ENCODE peak calls at places on chromosomes 16 and 17, in eight cellular contexts. S, D, E, P, G, R, T and A are unnamed samples.

GRCh38 chr16:24668481-24669001 is 60.9 kb upstream of the TNRC6A start:
- DNase-seq in R (no peak), T (no peak), P (peak), G (no peak), E (peak), D (peak), S (no peak), A (no peak)

GRCh38 chr16:21208429-21208828 is 2.9 kb downstream of the ZP2 start:
- DNase-seq in S (no peak), G (no peak), E (no peak), R (no peak), D (no peak), T (no peak), P (no peak), A (no peak)

GRCh38 chr17:59853168-59853918 is 39.4 kb downstream of the TUBD1 start:
- DNase-seq in E (no peak), D (peak), R (peak), G (peak), P (peak), S (peak), T (no peak), A (peak)

GRCh38 chr17:28948873-28949184 is 2.5 kb downstream of the PHF12 start:
- DNase-seq in E (peak), T (no peak), D (no peak), P (no peak), G (no peak), R (no peak), S (peak), A (no peak)

GRCh38 chr17:40179923-40180659 is 2.8 kb downstream of the RAPGEFL1 start:
- DNase-seq in T (no peak), S (no peak), E (no peak), D (no peak), R (no peak), G (no peak), P (peak), A (no peak)

GRCh38 chr17:15351925-15352324 is 10.5 kb upstream of the TEKT3 start:
- DNase-seq in G (no peak), D (no peak), T (no peak), P (peak), R (peak), S (no peak), E (peak), A (no peak)

GRCh38 chr16:75258807-75259141 is 7.3 kb upstream of the BCAR1 start:
- DNase-seq in E (no peak), P (no peak), S (no peak), G (no peak), T (no peak), D (no peak), R (no peak), A (no peak)

GRCh38 chr17:75034236-75034908 is 12.4 kb downstream of the ATP5PD start:
- DNase-seq in T (peak), D (peak), R (peak), S (peak), P (peak), E (peak), G (peak), A (peak)

GRCh38 chr16:20517149-20517548 is 59.0 kb downstream of the ACSM2B start:
- DNase-seq in S (no peak), E (no peak), T (no peak), D (no peak), G (no peak), P (no peak), R (no peak), A (no peak)

GRCh38 chr17:69733171-69734014 is 318.9 kb downstream of the MAP2K6 start:
- DNase-seq in T (no peak), S (no peak), R (peak), G (no peak), D (peak), E (peak), P (peak), A (no peak)

GRCh38 chr16:85052536-85052935 is 24.9 kb downstream of the KIAA0513 start:
- DNase-seq in T (no peak), E (no peak), R (no peak), P (no peak), G (no peak), S (no peak), D (no peak), A (no peak)

GRCh38 chr17:82483204-82483660 is 24.7 kb downstream of the NARF start:
- DNase-seq in D (no peak), R (no peak), T (no peak), E (no peak), S (no peak), P (no peak), G (no peak), A (no peak)

GRCh38 chr16:54282202-54282922 is 4.2 kb downstream of the IRX3 start:
- DNase-seq in S (peak), T (peak), G (no peak), P (no peak), D (no peak), E (peak), R (no peak), A (peak)

GRCh38 chr16:3461120-3461519 is 17.6 kb downstream of the NAA60 start:
- DNase-seq in P (no peak), R (no peak), S (no peak), E (no peak), D (no peak), T (no peak), G (peak), A (no peak)

GRCh38 chr17:56185905-56186783 is 32.9 kb downstream of the ANKFN1 start:
- DNase-seq in D (peak), S (no peak), R (peak), G (no peak), E (no peak), P (peak), T (no peak), A (no peak)

GRCh38 chr17:62964506-62964905 is 1.5 kb upstream of the TANC2 start:
- DNase-seq in D (no peak), R (no peak), E (no peak), P (no peak), S (no peak), T (no peak), G (no peak), A (no peak)

GRCh38 chr17:76709077-76709950 is 1.5 kb downstream of the MXRA7 start:
- DNase-seq in G (no peak), P (peak), S (peak), R (peak), E (peak), T (peak), D (no peak), A (peak)

GRCh38 chr17:47239663-47240374 is 13.8 kb upstream of the ITGB3 start:
- DNase-seq in P (peak), T (no peak), E (peak), G (no peak), S (no peak), R (peak), D (peak), A (no peak)

GRCh38 chr16:4915226-4915761 is 21.7 kb downstream of the PPL start:
- DNase-seq in S (no peak), P (peak), G (no peak), D (no peak), R (peak), T (no peak), E (peak), A (no peak)

GRCh38 chr17:28151001-28151400 is 108.5 kb downstream of the NLK start:
- DNase-seq in T (no peak), E (no peak), D (no peak), R (no peak), S (no peak), P (no peak), G (no peak), A (no peak)

GRCh38 chr16:57906385-57907316 is 64.3 kb downstream of the CNGB1 start:
- DNase-seq in R (no peak), G (peak), S (peak), T (no peak), D (peak), P (no peak), E (no peak), A (no peak)

GRCh38 chr16:28991687-28992086 is 6.8 kb downstream of the LAT start:
- DNase-seq in G (no peak), P (no peak), R (no peak), E (no peak), D (no peak), S (no peak), T (no peak), A (no peak)

GRCh38 chr16:64437706-64438329 is 684.0 kb downstream of the CDH11 start:
- DNase-seq in S (peak), E (no peak), D (peak), G (no peak), R (no peak), T (no peak), P (no peak), A (no peak)

GRCh38 chr17:58970966-58971575 is 135.6 kb downstream of the TRIM37 start:
- DNase-seq in T (no peak), P (peak), S (no peak), G (no peak), E (no peak), R (no peak), D (no peak), A (no peak)

GRCh38 chr17:42679001-42679491 is 2.3 kb upstream of the PLEKHH3 start:
- DNase-seq in S (peak), E (peak), T (no peak), G (no peak), D (peak), R (no peak), P (peak), A (no peak)

GRCh38 chr17:57834146-57834741 is 15.6 kb downstream of the MRPS23 start:
- DNase-seq in P (peak), R (no peak), D (no peak), S (peak), G (no peak), T (no peak), E (peak), A (no peak)

GRCh38 chr16:85554791-85555548 is 58.2 kb upstream of the GSE1 start:
- DNase-seq in R (no peak), G (peak), S (no peak), P (peak), D (peak), T (peak), E (peak), A (peak)

GRCh38 chr17:49694847-49695697 is 12.7 kb downstream of the SLC35B1 start:
- DNase-seq in G (peak), R (no peak), P (no peak), E (peak), D (peak), T (peak), S (peak), A (peak)

GRCh38 chr16:58421529-58421928 is 29.3 kb downstream of the GINS3 start:
- DNase-seq in E (no peak), R (no peak), S (no peak), G (no peak), T (no peak), D (no peak), P (peak), A (no peak)

GRCh38 chr17:40751065-40751464 is 4.1 kb downstream of the KRT25 start:
- DNase-seq in G (no peak), S (no peak), P (no peak), E (no peak), D (no peak), R (no peak), T (no peak), A (no peak)

GRCh38 chr17:65841116-65841515 is 279.7 kb upstream of the AXIN2 start:
- DNase-seq in D (no peak), S (no peak), P (no peak), T (no peak), E (no peak), R (no peak), G (no peak), A (no peak)

GRCh38 chr16:75320435-75320834 is 69.0 kb upstream of the BCAR1 start:
- DNase-seq in D (no peak), G (no peak), R (no peak), T (no peak), S (no peak), E (peak), P (no peak), A (peak)

GRCh38 chr16:89002851-89003830 is 26.1 kb upstream of the CBFA2T3 start:
- DNase-seq in E (no peak), T (no peak), D (no peak), P (no peak), R (no peak), G (no peak), S (no peak), A (no peak)

GRCh38 chr17:77677210-77677609 is 281.3 kb upstream of the TNRC6C start:
- DNase-seq in S (no peak), G (no peak), R (no peak), D (no peak), P (no peak), E (no peak), T (no peak), A (no peak)

GRCh38 chr16:49754495-49755290 is 101.2 kb downstream of the ZNF423 start:
- DNase-seq in E (peak), R (no peak), S (peak), D (peak), T (no peak), G (no peak), P (peak), A (peak)

GRCh38 chr16:49756971-49757743 is 98.8 kb downstream of the ZNF423 start:
- DNase-seq in S (no peak), D (peak), P (no peak), T (no peak), E (no peak), R (no peak), G (no peak), A (no peak)

GRCh38 chr16:49757744-49758069 is 98.2 kb downstream of the ZNF423 start:
- DNase-seq in D (no peak), E (no peak), S (peak), P (no peak), T (no peak), R (no peak), G (no peak), A (no peak)

GRCh38 chr16:49755716-49756115 is 100.2 kb downstream of the ZNF423 start:
- DNase-seq in P (no peak), R (no peak), E (no peak), G (no peak), S (no peak), D (no peak), T (no peak), A (no peak)

GRCh38 chr16:49755291-49755611 is 100.7 kb downstream of the ZNF423 start:
- DNase-seq in E (no peak), G (no peak), T (no peak), R (peak), S (no peak), P (peak), D (peak), A (no peak)
- TF ChIP-seq CTCF in E (peak), G (peak), T (peak), R (peak), S (peak), P (peak), D (peak), A (no peak)

DNA sequence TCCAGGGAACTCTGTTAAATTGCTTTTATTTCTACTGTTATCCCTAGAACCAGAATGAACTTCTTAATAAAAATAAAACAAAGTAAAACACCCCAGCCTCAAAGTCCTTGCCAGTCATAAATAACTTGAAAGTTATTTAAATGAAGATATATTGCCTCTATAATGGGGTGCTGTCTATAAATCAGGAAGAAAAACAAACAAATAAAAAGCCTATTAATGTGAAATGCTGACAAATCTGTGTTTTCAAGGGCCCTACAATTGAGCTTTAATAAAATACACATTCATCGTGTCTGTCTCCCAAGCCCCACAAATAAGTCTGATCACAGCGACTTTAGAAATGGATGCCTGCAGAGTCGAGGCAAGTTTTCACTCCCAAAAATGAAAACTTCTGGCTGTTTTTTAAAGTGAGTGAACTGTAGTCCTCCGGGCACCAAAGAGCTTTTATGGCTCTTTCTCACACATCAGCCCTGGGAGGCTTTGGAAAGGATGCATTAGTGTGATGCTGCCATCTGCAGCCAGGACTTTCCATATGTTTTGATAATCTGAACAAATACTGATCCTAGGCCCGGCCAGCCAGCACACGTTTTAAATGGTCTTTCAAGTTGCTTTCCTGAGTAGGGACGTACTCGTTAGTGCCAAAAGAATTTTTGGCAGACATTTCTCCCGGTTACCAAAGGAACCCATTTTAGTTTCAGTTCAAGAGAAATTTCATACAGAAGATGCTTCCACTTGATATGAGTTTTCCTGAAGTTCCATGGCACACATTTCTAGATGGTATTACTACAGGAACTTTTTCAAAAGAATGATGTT is 16.3 kb downstream of the NACA2 start:
- DNase-seq in R (no peak), G (no peak), E (no peak), D (peak), S (peak), T (no peak), P (peak), A (peak)
- TF ChIP-seq CTCF in R (peak), G (no peak), E (no peak), D (no peak), S (peak), T (peak), P (peak), A (no peak)

GRCh38 chr16:83068686-83069085 is 441.9 kb downstream of the CDH13 start:
- DNase-seq in S (no peak), E (no peak), G (no peak), D (peak), P (peak), T (no peak), R (no peak), A (no peak)
- TF ChIP-seq CTCF in S (no peak), E (peak), G (no peak), D (peak), P (no peak), T (no peak), R (peak), A (no peak)

GRCh38 chr16:1884155-1884760 is 12.3 kb upstream of the MEIOB start:
- DNase-seq in S (no peak), R (no peak), P (peak), D (peak), E (no peak), T (no peak), G (no peak), A (no peak)
- TF ChIP-seq CTCF in S (peak), R (peak), P (peak), D (no peak), E (peak), T (peak), G (no peak), A (peak)

GRCh38 chr17:73257516-73257915 is 4.2 kb downstream of the CPSF4L start:
- DNase-seq in E (no peak), P (no peak), G (no peak), D (no peak), R (no peak), S (no peak), T (no peak), A (no peak)
- TF ChIP-seq CTCF in E (no peak), P (no peak), G (no peak), D (no peak), R (no peak), S (no peak), T (no peak), A (no peak)

GRCh38 chr17:4554997-4555799 is at the start of gene MYBBP1A:
- DNase-seq in D (peak), T (peak), E (peak), G (peak), S (peak), R (peak), P (peak), A (peak)
- TF ChIP-seq CTCF in D (no peak), T (peak), E (peak), G (no peak), S (peak), R (peak), P (no peak), A (no peak)

DNA sequence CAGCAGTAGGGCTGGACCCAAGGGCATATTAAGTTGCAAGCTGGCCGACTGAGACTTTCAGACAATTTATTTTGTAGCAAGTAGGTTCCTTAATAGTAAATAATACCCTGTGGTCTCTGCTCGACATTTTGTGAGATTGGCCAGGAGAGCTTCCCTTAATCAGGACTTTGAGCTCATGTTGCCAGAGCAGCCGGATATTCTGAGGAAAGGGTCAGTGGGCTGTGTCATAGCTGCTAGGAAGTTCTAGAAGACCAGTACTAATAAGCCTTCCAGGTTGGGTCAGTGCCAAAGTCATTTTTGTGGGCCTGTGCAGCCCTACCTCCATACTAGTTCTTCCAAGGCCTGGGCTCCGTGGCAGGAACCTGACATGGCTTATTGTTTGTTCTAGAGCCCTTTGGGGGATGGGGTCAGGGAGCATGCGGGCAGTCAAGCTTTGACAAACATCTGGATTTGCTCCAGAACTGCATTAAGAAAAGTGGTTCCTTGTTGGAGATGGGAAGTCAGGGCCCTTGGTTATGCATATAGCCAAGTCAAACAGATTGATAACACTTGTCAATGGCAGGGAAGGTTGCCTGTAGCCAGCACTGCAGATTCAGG is 7.5 kb downstream of the ALKBH5 start:
- DNase-seq in E (peak), R (no peak), S (no peak), T (no peak), G (no peak), D (peak), P (no peak), A (no peak)
- TF ChIP-seq CTCF in E (no peak), R (no peak), S (no peak), T (no peak), G (no peak), D (no peak), P (no peak), A (no peak)

DNA sequence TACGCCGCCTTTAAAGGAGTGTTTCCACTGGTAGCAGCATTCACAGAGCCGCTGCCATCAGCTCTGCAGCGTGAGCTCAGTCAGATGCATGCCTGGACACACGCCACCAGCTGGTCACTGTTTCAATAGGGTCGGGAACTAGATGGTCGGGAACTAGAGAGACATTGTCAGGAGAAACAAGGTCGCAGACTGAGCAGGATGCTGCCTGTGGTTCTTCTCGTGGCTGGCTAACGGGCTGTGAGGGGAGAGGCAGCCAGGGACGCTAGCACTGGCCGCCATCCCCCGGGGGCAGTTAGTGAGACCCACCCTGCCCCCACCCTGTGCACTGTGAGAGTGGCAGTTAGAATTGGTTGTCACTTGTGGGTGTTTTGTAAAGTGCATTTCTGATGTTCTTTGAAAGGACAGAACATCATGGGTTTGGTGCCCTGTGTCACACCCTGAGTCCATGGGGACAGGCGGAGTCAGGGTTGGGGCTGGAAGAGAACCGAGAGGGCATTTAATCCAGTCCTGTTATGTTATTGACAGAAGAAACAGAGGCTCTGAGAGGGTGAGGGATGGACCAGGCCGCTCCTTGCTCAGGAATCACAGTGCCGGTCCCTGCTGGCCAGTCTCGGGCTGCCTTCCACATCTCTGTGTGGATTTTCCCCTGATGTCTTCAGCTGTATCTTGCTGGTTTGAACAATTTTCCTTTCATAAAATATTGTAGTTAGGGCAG is 86.4 kb downstream of the SPECC1 start:
- DNase-seq in P (peak), S (peak), G (no peak), D (peak), T (peak), E (peak), R (no peak), A (peak)
- TF ChIP-seq CTCF in P (peak), S (peak), G (no peak), D (no peak), T (peak), E (peak), R (peak), A (peak)